ENCODE peak calls at places on chromosomes 12 and 14, in five cellular contexts. T is substantia nigra, R is type B pancreatic cell, P is omental fat pad, D is NCI-H2081. K is an unnamed sample.

GRCh38 chr12:133106253-133106652 is 23.8 kb downstream of the ZNF891 start:
- DNase-seq in T (no peak), R (no peak), P (no peak), D (no peak), K (no peak)

GRCh38 chr12:9910716-9911421 is 21.3 kb downstream of the CLEC2A start:
- DNase-seq in T (no peak), R (no peak), P (no peak), D (no peak), K (no peak)

GRCh38 chr14:50399251-50400032 is 2.8 kb upstream of the CDKL1 start:
- DNase-seq in T (no peak), R (no peak), P (peak), D (no peak), K (no peak)

GRCh38 chr14:27528328-27528727 is 930.5 kb upstream of the NOVA1 start:
- DNase-seq in T (no peak), R (no peak), P (no peak), D (peak), K (no peak)

GRCh38 chr12:14950421-14950820 is 11.0 kb downstream of the ARHGDIB start:
- DNase-seq in T (no peak), R (no peak), P (no peak), D (no peak), K (no peak)

GRCh38 chr12:48991247-48992050 is 7.7 kb downstream of the DDN start:
- DNase-seq in T (no peak), R (no peak), P (no peak), D (no peak), K (no peak)

GRCh38 chr14:90943367-90943766 is 117.1 kb downstream of the RPS6KA5 start:
- DNase-seq in T (no peak), R (no peak), P (no peak), D (no peak), K (no peak)

GRCh38 chr12:121805171-121805687 is 1.4 kb downstream of the SETD1B start:
- DNase-seq in T (no peak), R (no peak), P (no peak), D (no peak), K (no peak)

GRCh38 chr12:123936471-123936870 is 36.2 kb downstream of the CCDC92 start:
- DNase-seq in T (no peak), R (no peak), P (no peak), D (no peak), K (no peak)

GRCh38 chr12:66182956-66183355 is 6.1 kb upstream of the IRAK3 start:
- DNase-seq in T (no peak), R (no peak), P (no peak), D (no peak), K (no peak)

GRCh38 chr12:26150737-26151450 is 26.1 kb upstream of the BHLHE41 start:
- DNase-seq in T (no peak), R (no peak), P (no peak), D (no peak), K (no peak)

GRCh38 chr14:45252356-45253069 is 489 bp downstream of the MIS18BP1 start:
- DNase-seq in T (no peak), R (no peak), P (no peak), D (no peak), K (no peak)

GRCh38 chr12:52214421-52214802 is 18.6 kb upstream of the KRT7 start:
- DNase-seq in T (no peak), R (no peak), P (no peak), D (no peak), K (no peak)

GRCh38 chr14:99958380-99958779 is 106.8 kb upstream of the EVL start:
- DNase-seq in T (no peak), R (no peak), P (no peak), D (no peak), K (no peak)

GRCh38 chr12:88944403-88944802 is 364.1 kb upstream of the KITLG start:
- DNase-seq in T (no peak), R (no peak), P (no peak), D (no peak), K (no peak)

GRCh38 chr12:18882690-18883089 is 144.8 kb downstream of the CAPZA3 start:
- DNase-seq in T (no peak), R (no peak), P (no peak), D (no peak), K (no peak)

GRCh38 chr12:27623645-27624044 is 72.6 kb upstream of the REP15 start:
- DNase-seq in T (no peak), R (no peak), P (no peak), D (no peak), K (no peak)

GRCh38 chr12:130049666-130050065 is 112.6 kb upstream of the FZD10 start:
- DNase-seq in T (no peak), R (no peak), P (no peak), D (no peak), K (no peak)

GRCh38 chr14:55915464-55915863 is 202.7 kb upstream of the PELI2 start:
- DNase-seq in T (no peak), R (no peak), P (no peak), D (no peak), K (no peak)

GRCh38 chr12:101696477-101697196 is 803 bp upstream of the CHPT1 start:
- DNase-seq in T (peak), R (no peak), P (no peak), D (no peak), K (no peak)

GRCh38 chr14:51206462-51206861 is 33.6 kb upstream of the TMX1 start:
- DNase-seq in T (no peak), R (no peak), P (no peak), D (no peak), K (no peak)

GRCh38 chr14:67187826-67188225 is 1.4 kb upstream of the GARIN2 start:
- DNase-seq in T (no peak), R (no peak), P (no peak), D (no peak), K (no peak)